ENCODE peak calls at places on chromosomes 2 and 18, in four cellular contexts. B is HepG2, U is H1, Z is GM12878. G is an unnamed sample.

GRCh38 chr2:207129821-207130220 is 35.9 kb downstream of the KLF7 start:
- DNase-seq in Z (no peak), B (no peak), U (no peak), G (no peak)

GRCh38 chr2:152826880-152827279 is 108.5 kb downstream of the ARL6IP6 start:
- DNase-seq in Z (no peak), B (no peak), U (no peak), G (no peak)

GRCh38 chr2:43223412-43224040 is 2.9 kb downstream of the ZFP36L2 start:
- DNase-seq in U (no peak), B (no peak), Z (no peak), G (no peak)

GRCh38 chr2:17506736-17507616 is 11.3 kb downstream of the RAD51AP2 start:
- DNase-seq in U (no peak), Z (no peak), B (no peak), G (no peak)

GRCh38 chr2:68974251-68974650 is at the start of gene GKN1:
- DNase-seq in Z (no peak), U (no peak), B (no peak), G (no peak)

GRCh38 chr2:120730053-120730439 is 5.6 kb upstream of the GLI2 start:
- DNase-seq in U (no peak), Z (no peak), B (no peak), G (no peak)

GRCh38 chr2:106161938-106162814 is 31.9 kb downstream of the UXS1 start:
- DNase-seq in B (no peak), U (no peak), Z (no peak), G (no peak)

GRCh38 chr2:74066491-74067203 is 81.1 kb downstream of the BOLA3 start:
- DNase-seq in Z (no peak), B (no peak), U (no peak), G (no peak)

DNA sequence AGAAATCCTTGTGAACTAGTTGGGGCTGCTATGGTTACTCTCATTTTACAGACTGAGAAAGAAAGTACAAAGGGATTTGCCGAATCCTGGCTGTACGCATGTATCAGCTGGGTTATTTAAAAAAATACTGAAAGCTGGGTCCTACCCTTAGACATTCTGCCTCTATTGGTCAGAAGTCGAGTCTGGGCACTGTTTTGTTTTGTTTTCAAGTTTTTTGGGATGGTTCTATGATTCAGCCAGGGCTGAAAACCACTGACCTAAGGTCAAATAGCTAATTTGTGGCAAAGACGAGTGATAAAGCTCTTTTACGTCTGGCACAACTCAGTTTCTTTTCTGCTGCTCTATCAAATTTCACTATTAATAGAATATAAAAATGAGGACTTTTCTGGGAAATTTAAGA is 6.0 kb upstream of the SLC8A1 start:
- DNase-seq in U (no peak), Z (no peak), B (no peak), G (no peak)
- TF ChIP-seq SUZ12 in U (no peak), Z (no peak), B (no peak), G (no peak)

GRCh38 chr2:224022474-224022873 is 16.6 kb downstream of the SERPINE2 start:
- DNase-seq in B (no peak), Z (peak; percentile 19), U (no peak), G (no peak)

GRCh38 chr2:224023188-224023587 is 15.9 kb downstream of the SERPINE2 start:
- DNase-seq in U (no peak), Z (no peak), B (peak; percentile 76), G (no peak)

GRCh38 chr2:224025874-224026273 is 13.2 kb downstream of the SERPINE2 start:
- DNase-seq in U (no peak), B (no peak), Z (peak; percentile 83), G (no peak)

GRCh38 chr2:224027070-224027469 is 12.0 kb downstream of the SERPINE2 start:
- DNase-seq in B (no peak), U (peak; percentile 86), Z (no peak), G (peak; percentile 94)

GRCh38 chr2:224024270-224024669 is 14.8 kb downstream of the SERPINE2 start:
- DNase-seq in Z (no peak), U (no peak), B (no peak), G (no peak)
- TF ChIP-seq YY1 in Z (no peak), U (no peak), B (no peak), G (no peak)

GRCh38 chr2:229910147-229910831 is 11.5 kb downstream of the TRIP12 start:
- DNase-seq in B (no peak), U (no peak), Z (no peak), G (no peak)
- H3K4me1 ChIP-seq in B (peaks cover 43% of the 10 kb centered on the region), U (peaks cover 3% of the 10 kb centered on the region), Z (peaks cover 41% of the 10 kb centered on the region), G (no peaks in the 10 kb centered on the region)

GRCh38 chr18:52216104-52216503 is 123.9 kb upstream of the DCC start:
- DNase-seq in U (no peak), Z (no peak), B (no peak), G (no peak)

GRCh38 chr18:52216686-52217085 is 123.3 kb upstream of the DCC start:
- DNase-seq in Z (no peak), B (no peak), U (no peak), G (no peak)

GRCh38 chr18:52219102-52219501 is 120.9 kb upstream of the DCC start:
- DNase-seq in Z (no peak), U (no peak), B (no peak), G (no peak)

GRCh38 chr18:52222211-52222610 is 117.8 kb upstream of the DCC start:
- DNase-seq in Z (no peak), B (no peak), U (no peak), G (no peak)

DNA sequence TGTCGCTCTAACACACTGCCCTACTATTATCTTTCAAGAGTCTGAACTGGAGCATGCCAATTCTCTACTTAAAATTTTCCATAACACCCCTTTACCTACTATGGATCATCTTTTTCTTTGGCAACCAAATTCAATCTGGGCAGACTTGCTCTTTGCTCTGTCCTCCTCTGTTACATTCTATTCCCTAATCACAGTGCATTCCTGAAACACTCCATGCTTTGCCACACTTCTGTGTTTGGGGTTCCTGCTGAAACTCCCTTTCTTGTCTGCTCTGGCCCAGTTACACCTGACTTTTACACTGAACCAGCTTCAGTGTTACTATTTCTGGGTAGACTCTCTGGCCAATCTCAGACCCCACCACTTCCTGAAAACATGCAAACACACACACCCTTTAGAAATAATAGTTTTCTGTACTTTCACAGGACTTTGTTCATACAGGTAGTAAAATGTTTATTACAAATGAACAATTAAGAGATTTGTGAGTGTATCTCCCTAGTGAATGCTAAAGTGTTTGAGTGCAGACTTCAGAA is 119.9 kb upstream of the DCC start:
- DNase-seq in B (no peak), Z (peak; percentile 8), U (no peak), G (no peak)
- TF ChIP-seq SUZ12 in B (no peak), Z (no peak), U (no peak), G (no peak)

GRCh38 chr2:10846110-10846861 is 33.7 kb upstream of the PDIA6 start:
- DNase-seq in Z (no peak), B (peak; percentile 71), U (no peak), G (no peak)

GRCh38 chr2:10841547-10842219 is 29.1 kb upstream of the PDIA6 start:
- DNase-seq in B (no peak), Z (no peak), U (no peak), G (no peak)

GRCh38 chr2:10842506-10842905 is 29.9 kb upstream of the PDIA6 start:
- DNase-seq in U (no peak), Z (no peak), B (no peak), G (no peak)

GRCh38 chr2:10845640-10846039 is 33.1 kb upstream of the PDIA6 start:
- DNase-seq in U (no peak), Z (no peak), B (no peak), G (no peak)

DNA sequence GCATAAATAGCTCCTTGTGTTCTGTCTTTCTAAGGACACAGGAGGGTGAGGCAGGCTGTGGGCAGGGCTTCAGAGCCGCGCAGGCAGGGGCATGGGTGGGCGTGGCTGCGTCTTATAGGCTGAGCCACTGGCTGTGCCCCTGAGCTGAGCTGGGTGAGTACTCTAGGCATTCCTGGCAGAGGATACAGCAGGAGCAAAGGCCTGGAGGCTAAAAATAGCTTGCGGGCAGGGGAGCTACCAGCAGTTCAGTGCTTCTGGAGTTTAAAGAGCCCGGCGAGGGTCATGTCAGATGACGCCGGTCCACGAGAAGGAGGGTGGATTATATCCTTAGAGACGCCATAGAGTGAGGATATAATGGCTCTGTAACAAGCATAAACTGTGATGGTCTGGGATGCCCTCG is 31.5 kb upstream of the PDIA6 start:
- DNase-seq in Z (no peak), B (no peak), U (peak; percentile 79), G (peak; percentile 57)
- TF ChIP-seq YY1 in Z (no peak), B (no peak), U (no peak), G (no peak)

DNA sequence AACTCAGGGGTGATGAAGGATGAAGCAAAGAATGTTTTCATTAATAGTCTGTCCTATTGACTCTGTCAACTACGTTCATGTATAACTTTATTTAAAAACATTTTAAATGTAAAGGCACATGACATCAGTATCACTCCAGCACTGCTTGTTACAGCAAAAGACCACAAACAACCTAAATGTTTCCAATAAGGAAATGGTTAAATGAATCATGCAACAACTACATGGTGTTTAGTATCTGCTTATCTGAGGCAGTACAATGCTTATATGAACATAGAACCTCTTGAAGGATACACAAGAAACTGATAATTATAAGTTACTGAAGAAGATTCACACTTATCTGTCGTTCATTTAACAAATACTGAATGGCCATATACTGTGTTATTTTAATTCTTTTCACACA is 8.4 kb downstream of the BARD1 start:
- DNase-seq in U (no peak), B (no peak), Z (no peak), G (no peak)
- H3K4me1 ChIP-seq in U (peaks cover 8% of the 10 kb centered on the region), B (peaks cover 13% of the 10 kb centered on the region), Z (no peaks in the 10 kb centered on the region), G (no peaks in the 10 kb centered on the region)

GRCh38 chr2:22110244-22110651 is 986.5 kb downstream of the TDRD15 start:
- DNase-seq in B (no peak), Z (no peak), U (no peak), G (no peak)
- TF ChIP-seq SUZ12 in B (no peak), Z (no peak), U (no peak), G (no peak)

GRCh38 chr2:53035153-53035552 is 732.5 kb upstream of the CHAC2 start:
- DNase-seq in U (no peak), B (no peak), Z (no peak), G (peak; percentile 9)

GRCh38 chr2:53036196-53036595 is 731.4 kb upstream of the CHAC2 start:
- DNase-seq in Z (no peak), U (no peak), B (no peak), G (no peak)

DNA sequence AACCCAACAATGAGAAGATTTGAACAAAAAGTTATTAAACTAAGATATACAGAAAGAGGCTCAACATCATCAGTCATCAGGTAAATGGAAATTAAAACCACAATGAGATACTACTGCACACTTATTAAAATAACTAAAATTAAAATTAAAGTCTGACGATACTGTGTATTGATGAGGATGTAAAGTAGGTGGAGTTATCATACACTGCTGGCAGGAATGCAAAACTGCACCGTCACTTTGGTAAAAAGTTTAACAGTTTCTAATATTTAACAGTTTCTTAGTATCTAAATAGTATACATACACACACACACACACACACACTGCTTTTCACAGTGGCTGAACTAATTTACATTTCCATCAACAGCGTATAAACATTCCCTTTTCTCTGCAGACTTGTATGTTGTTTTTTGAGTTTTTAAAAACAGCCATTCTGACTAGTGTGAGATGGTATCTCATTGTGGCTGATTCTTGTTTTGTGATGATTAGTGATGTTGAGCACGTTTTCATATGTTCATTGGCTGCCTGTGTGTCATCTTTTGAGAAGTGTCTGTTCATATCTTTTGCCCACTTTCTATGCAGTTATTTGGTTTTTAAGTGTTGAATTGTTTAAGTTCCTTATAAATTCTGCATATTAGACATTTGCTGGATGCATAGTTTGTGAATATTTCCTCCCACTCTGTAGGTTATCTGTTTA is 726.9 kb upstream of the CHAC2 start:
- DNase-seq in B (no peak), Z (no peak), U (no peak), G (no peak)
- TF ChIP-seq YY1 in B (no peak), Z (no peak), U (no peak), G (no peak)

DNA sequence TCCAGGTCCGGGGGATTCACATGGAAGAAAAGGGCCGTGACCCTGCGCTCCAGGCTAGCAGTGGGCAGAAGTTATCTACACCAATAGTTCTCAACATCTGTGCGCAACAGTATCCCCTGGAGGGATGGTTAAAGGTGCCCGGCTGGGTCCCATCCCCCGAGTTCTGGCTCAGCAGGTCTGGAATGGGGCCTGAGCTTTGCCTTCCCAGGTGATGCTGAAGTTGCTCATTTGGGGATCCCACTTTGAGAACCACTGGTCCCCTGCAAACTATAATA is 31.1 kb downstream of the DNMT3A start:
- DNase-seq in Z (no peak), B (no peak), U (peak; percentile 69), G (no peak)
- H3K4me1 ChIP-seq in Z (peaks cover 21% of the 10 kb centered on the region), B (peaks cover 30% of the 10 kb centered on the region), U (peaks cover 51% of the 10 kb centered on the region), G (peaks cover 36% of the 10 kb centered on the region)

G was measured in NT2/D1.